ENCODE peak calls at places on chromosomes 1 and 21, in six cellular contexts. Z, T, X, I, P and Y are unnamed samples.

GRCh38 chr1:25253911-25254310 is 6.7 kb upstream of the RSRP1 start:
- DNase-seq in T (no peak), X (no peak), P (no peak), I (no peak), Z (no peak), Y (no peak)

GRCh38 chr1:93016171-93016570 is 54.9 kb upstream of the DIPK1A start:
- DNase-seq in I (no peak), Z (no peak), T (peak; percentile 48), X (no peak), P (no peak), Y (no peak)

GRCh38 chr1:236552901-236553300 is 29.1 kb downstream of the LGALS8 start:
- DNase-seq in Z (no peak), X (no peak), T (no peak), I (no peak), P (no peak), Y (no peak)

GRCh38 chr1:8395433-8395866 is 77.5 kb downstream of the SLC45A1 start:
- DNase-seq in X (no peak), P (no peak), I (peak; percentile 25), Z (no peak), T (peak; percentile 37), Y (no peak)

GRCh38 chr1:202152399-202152798 is 7.9 kb upstream of the ARL8A start:
- DNase-seq in X (no peak), I (no peak), T (no peak), P (no peak), Z (no peak), Y (no peak)

GRCh38 chr21:25964009-25964408 is 206.6 kb downstream of the APP start:
- DNase-seq in T (no peak), P (no peak), Z (no peak), X (no peak), I (no peak), Y (no peak)

GRCh38 chr1:209988706-209989105 is 50.7 kb downstream of the SYT14 start:
- DNase-seq in Z (no peak), I (no peak), P (no peak), T (no peak), X (no peak), Y (no peak)

GRCh38 chr1:54794401-54795099 is 6.6 kb downstream of the TTC22 start:
- DNase-seq in T (no peak), I (no peak), Z (peak; percentile 29), X (no peak), P (no peak), Y (no peak)

GRCh38 chr1:29687601-29688244 is 451.4 kb downstream of the PTPRU start:
- DNase-seq in I (no peak), P (no peak), T (peak; percentile 14), X (no peak), Z (no peak), Y (no peak)

GRCh38 chr1:248611883-248612282 is 14.4 kb upstream of the OR2T10 start:
- DNase-seq in X (no peak), P (no peak), I (peak; percentile 8), T (no peak), Z (no peak), Y (no peak)

GRCh38 chr1:62022348-62022747 is 172.3 kb upstream of the L1TD1 start:
- DNase-seq in Z (no peak), X (no peak), P (no peak), T (no peak), I (no peak), Y (peak; percentile 88)

GRCh38 chr1:6073480-6074053 is 27.9 kb downstream of the KCNAB2 start:
- DNase-seq in T (no peak), P (no peak), X (no peak), Z (no peak), I (no peak), Y (no peak)

GRCh38 chr1:206442101-206442500 is 28.2 kb upstream of the IKBKE start:
- DNase-seq in X (no peak), P (no peak), T (no peak), I (no peak), Z (no peak), Y (no peak)

DNA sequence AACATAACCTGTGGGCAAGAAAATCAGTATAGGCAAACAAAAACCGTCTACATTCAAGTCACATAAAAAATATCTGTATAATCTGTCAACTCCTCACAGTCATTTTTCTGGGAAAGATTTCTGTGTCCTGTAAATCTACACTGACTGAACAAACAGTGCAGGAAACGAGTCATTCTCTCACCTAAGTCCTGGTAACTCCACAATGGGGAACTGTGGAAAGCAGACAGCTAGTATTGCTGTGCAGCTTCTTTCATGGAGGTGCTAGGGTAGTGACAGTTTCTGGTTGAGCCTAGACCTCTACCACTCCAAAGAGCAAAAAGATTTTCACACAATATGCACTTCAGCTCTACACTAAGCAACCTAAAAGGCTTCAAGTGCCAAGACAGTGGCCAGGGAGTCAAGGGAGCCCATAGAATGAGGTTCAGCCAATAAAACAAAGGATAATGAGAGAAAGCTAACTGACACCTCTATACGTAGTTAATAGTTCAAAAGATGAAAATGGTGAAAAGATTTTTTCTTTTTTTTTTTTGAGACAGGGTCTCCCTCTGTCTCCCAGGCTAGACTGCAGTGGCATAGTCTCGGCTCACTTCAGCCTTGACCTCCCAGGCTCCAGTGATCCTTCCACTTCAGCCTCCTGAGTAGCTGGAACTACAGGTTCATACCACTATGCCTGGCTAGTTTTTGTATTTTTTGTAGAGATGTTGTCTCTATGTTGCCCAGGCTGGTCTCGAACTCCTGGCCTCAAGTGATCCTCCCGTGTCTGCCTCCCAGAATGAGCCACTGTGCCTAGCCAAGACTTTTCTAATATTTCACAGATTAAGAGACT is 5.5 kb downstream of the PTP4A2 start:
- DNase-seq in Z (no peak), P (no peak), X (no peak), T (no peak), I (no peak), Y (no peak)
- H3K4me3 ChIP-seq in Z (no peak overlapping the region), P (no peak overlapping the region), X (no peak overlapping the region), T (no peak overlapping the region), I (peak overlapping the region; percentile 81), Y (no peak overlapping the region)

DNA sequence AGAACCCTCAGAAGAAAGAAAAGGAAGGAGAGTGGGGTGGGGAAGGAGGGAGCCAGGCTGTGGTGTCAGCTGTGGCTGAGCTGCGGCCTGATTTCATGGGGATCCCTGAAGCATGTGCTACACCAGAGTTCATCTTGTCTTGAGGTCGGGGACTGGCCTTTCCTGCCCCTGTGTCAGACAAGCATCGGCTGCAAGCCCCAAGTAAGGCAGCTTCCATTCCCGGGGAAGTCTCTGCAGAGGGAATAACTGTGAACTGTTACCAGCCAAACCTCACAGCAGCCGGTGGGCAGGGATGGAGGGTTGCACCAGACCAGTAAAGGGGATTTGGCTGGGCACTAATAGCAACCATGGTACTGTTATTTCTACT is 35.7 kb upstream of the BTG2 start:
- DNase-seq in P (no peak), Z (no peak), I (no peak), T (no peak), X (no peak), Y (no peak)
- H3K4me1 ChIP-seq in P (peaks cover 16% of the 10 kb centered on the region), Z (peaks cover 26% of the 10 kb centered on the region), I (peaks cover 47% of the 10 kb centered on the region), T (no peaks in the 10 kb centered on the region), X (peaks cover 5% of the 10 kb centered on the region), Y (peaks cover 23% of the 10 kb centered on the region)

GRCh38 chr1:116376734-116377096 is 3.7 kb downstream of the ATP1A1 start:
- DNase-seq in P (no peak), Z (no peak), I (no peak), T (no peak), X (no peak), Y (peak; percentile 57)

GRCh38 chr1:116379057-116379630 is 6.1 kb downstream of the ATP1A1 start:
- DNase-seq in I (no peak), P (no peak), X (no peak), Z (no peak), T (peak; percentile 62), Y (peak; percentile 28)

GRCh38 chr1:116379674-116380498 is 6.8 kb downstream of the ATP1A1 start:
- DNase-seq in X (no peak), I (no peak), T (peak; percentile 79), Z (peak; percentile 77), P (no peak), Y (peak; percentile 20)

GRCh38 chr1:116375884-116376733 is 3.1 kb downstream of the ATP1A1 start:
- DNase-seq in P (no peak), Z (peak; percentile 70), X (peak; percentile 56), T (peak; percentile 87), I (peak; percentile 13), Y (peak; percentile 59)

DNA sequence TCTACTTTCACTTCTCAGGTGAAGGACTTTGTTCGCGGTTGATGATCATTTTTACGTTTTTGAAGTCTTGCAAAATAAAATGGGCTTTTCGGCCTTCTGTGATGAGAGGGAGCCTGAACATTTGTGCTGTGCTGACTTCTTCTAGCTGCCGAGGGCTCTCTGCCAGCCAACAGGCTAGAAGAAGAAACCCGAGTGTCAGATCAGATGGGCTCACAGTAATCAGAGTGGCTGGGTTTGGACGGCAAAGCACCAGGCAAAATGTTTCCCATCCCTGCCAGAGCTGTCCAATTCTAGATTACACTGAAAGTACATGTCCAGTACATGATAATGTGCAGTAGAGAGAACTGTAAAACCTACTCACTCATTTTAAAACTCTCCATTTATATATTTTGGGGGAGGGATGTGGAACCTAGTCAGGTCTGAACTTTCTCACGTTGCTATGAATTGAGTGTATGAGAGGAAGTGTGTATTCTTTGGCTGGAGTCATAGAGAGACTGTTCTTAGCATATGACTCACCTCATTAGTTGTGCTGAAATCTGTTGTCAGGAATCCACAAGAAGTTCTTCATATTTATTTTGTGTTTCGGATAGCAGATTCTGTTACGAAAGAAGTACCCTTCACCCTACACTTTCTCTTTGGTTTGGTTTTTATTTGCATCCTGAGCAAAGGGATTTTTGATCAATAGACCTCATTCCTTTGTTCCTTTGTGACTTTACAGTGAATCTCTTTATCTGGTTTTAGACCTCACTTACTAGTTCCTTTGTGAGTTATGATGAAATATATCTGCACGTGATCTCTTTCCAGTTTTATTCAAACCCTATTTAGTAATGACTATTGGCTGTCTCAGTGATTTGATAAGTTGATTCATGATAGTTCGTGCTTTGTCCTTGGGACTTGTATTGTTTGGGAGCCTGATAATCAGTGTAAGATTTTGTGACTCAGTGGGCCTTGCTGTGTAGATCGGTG is 4.8 kb downstream of the ATP1A1 start:
- DNase-seq in P (no peak), I (peak; percentile 71), T (peak; percentile 58), X (peak; percentile 70), Z (peak; percentile 67), Y (peak; percentile 55)
- H3K36me3 ChIP-seq in P (no peaks in the 10 kb centered on the region), I (peaks cover 3% of the 10 kb centered on the region), T (no peaks in the 10 kb centered on the region), X (no peaks in the 10 kb centered on the region), Z (no peaks in the 10 kb centered on the region), Y (no peaks in the 10 kb centered on the region)

GRCh38 chr1:14808768-14809167 is 210.3 kb downstream of the KAZN start:
- DNase-seq in X (no peak), Z (no peak), P (no peak), I (no peak), T (no peak), Y (no peak)
- H3K4me3 ChIP-seq in X (no peak overlapping the region), Z (no peak overlapping the region), P (no peak overlapping the region), I (no peak overlapping the region), T (no peak overlapping the region), Y (no peak overlapping the region)